ENCODE peak calls at places on chromosomes 13 and 19, in five cellular contexts. One of them, this sample, is unnamed.
A peak's percentile ranks its signal among the peaks of the same experiment; 100 is the strongest.

GRCh38 chr13:44879452-44880058 is 109.7 kb downstream of the NUFIP1 start:
- DNase-seq in H1: no peak
- DNase-seq in IMR-90: peak; percentile 64
- DNase-seq in neuronal stem cell: no peak
- DNase-seq in mesendoderm: peak; percentile 67
- DNase-seq in this sample: peak; percentile 42

GRCh38 chr13:93201992-93202558 is 24.5 kb upstream of the GPC6 start:
- DNase-seq in H1: no peak
- DNase-seq in IMR-90: no peak
- DNase-seq in neuronal stem cell: no peak
- DNase-seq in mesendoderm: no peak
- DNase-seq in this sample: no peak

GRCh38 chr19:50239916-50240585 is 36.6 kb downstream of the MYH14 start:
- DNase-seq in H1: no peak
- DNase-seq in IMR-90: no peak
- DNase-seq in neuronal stem cell: no peak
- DNase-seq in mesendoderm: no peak
- DNase-seq in this sample: no peak

GRCh38 chr19:18252370-18252717 is 21.9 kb downstream of the IQCN start:
- DNase-seq in H1: no peak
- DNase-seq in IMR-90: no peak
- DNase-seq in neuronal stem cell: no peak
- DNase-seq in mesendoderm: no peak
- DNase-seq in this sample: no peak

GRCh38 chr13:25911020-25911419 is 140.8 kb downstream of the SHISA2 start:
- DNase-seq in H1: no peak
- DNase-seq in IMR-90: no peak
- DNase-seq in neuronal stem cell: peak; percentile 92
- DNase-seq in mesendoderm: peak; percentile 84
- DNase-seq in this sample: no peak

GRCh38 chr13:39765801-39766463 is 110.5 kb downstream of the COG6 start:
- DNase-seq in H1: no peak
- DNase-seq in IMR-90: no peak
- DNase-seq in neuronal stem cell: no peak
- DNase-seq in mesendoderm: peak; percentile 48
- DNase-seq in this sample: peak; percentile 14

GRCh38 chr13:85247780-85248179 is 551.4 kb downstream of the SLITRK6 start:
- DNase-seq in H1: no peak
- DNase-seq in IMR-90: no peak
- DNase-seq in neuronal stem cell: no peak
- DNase-seq in mesendoderm: no peak
- DNase-seq in this sample: no peak

GRCh38 chr13:26037302-26037701 is 14.5 kb downstream of the SHISA2 start:
- DNase-seq in H1: peak; percentile 90
- DNase-seq in IMR-90: no peak
- DNase-seq in neuronal stem cell: peak; percentile 39
- DNase-seq in mesendoderm: peak; percentile 84
- DNase-seq in this sample: no peak

GRCh38 chr19:18711893-18712292 is 28.4 kb downstream of the CRTC1 start:
- DNase-seq in H1: no peak
- DNase-seq in IMR-90: no peak
- DNase-seq in neuronal stem cell: no peak
- DNase-seq in mesendoderm: no peak
- DNase-seq in this sample: no peak

GRCh38 chr13:48235100-48235813 is 2.3 kb downstream of the ITM2B start:
- DNase-seq in H1: no peak
- DNase-seq in IMR-90: peak; percentile 25
- DNase-seq in neuronal stem cell: no peak
- DNase-seq in mesendoderm: peak; percentile 89
- DNase-seq in this sample: peak; percentile 54

GRCh38 chr19:39518458-39518857 is 3.5 kb downstream of the SELENOV start:
- DNase-seq in H1: no peak
- DNase-seq in IMR-90: no peak
- DNase-seq in neuronal stem cell: no peak
- DNase-seq in mesendoderm: peak; percentile 69
- DNase-seq in this sample: no peak

GRCh38 chr13:48532146-48532472 is 771 bp downstream of the RCBTB2 start:
- DNase-seq in H1: no peak
- DNase-seq in IMR-90: peak; percentile 52
- DNase-seq in neuronal stem cell: no peak
- DNase-seq in mesendoderm: no peak
- DNase-seq in this sample: no peak

GRCh38 chr19:10228925-10229324 is 2.2 kb downstream of the S1PR2 start:
- DNase-seq in H1: no peak
- DNase-seq in IMR-90: peak; percentile 41
- DNase-seq in neuronal stem cell: no peak
- DNase-seq in mesendoderm: peak; percentile 80
- DNase-seq in this sample: peak; percentile 53

GRCh38 chr13:49524740-49525501 is 29.2 kb downstream of the PHF11 start:
- DNase-seq in H1: no peak
- DNase-seq in IMR-90: no peak
- DNase-seq in neuronal stem cell: no peak
- DNase-seq in mesendoderm: no peak
- DNase-seq in this sample: no peak

GRCh38 chr13:55761986-55762385 is 1378.7 kb upstream of the PRR20A start:
- DNase-seq in H1: no peak
- DNase-seq in IMR-90: no peak
- DNase-seq in neuronal stem cell: no peak
- DNase-seq in mesendoderm: no peak
- DNase-seq in this sample: no peak

GRCh38 chr13:93558637-93559036 is 332.0 kb downstream of the GPC6 start:
- DNase-seq in H1: no peak
- DNase-seq in IMR-90: peak; percentile 16
- DNase-seq in neuronal stem cell: no peak
- DNase-seq in mesendoderm: no peak
- DNase-seq in this sample: peak; percentile 50

GRCh38 chr13:25859528-25859927 is 192.3 kb downstream of the SHISA2 start:
- DNase-seq in H1: no peak
- DNase-seq in IMR-90: no peak
- DNase-seq in neuronal stem cell: no peak
- DNase-seq in mesendoderm: no peak
- DNase-seq in this sample: no peak

GRCh38 chr13:91347212-91347995 is at the start of gene MIR17HG:
- DNase-seq in H1: peak; percentile 90
- DNase-seq in IMR-90: peak; percentile 72
- DNase-seq in neuronal stem cell: peak; percentile 90
- DNase-seq in mesendoderm: peak; percentile 94
- DNase-seq in this sample: peak; percentile 86

GRCh38 chr19:4327252-4327876 is 11.3 kb downstream of the STAP2 start:
- DNase-seq in H1: peak; percentile 98
- DNase-seq in IMR-90: peak; percentile 13
- DNase-seq in neuronal stem cell: peak; percentile 85
- DNase-seq in mesendoderm: peak; percentile 95
- DNase-seq in this sample: peak; percentile 62

GRCh38 chr13:20054586-20054985 is 96.1 kb downstream of the ZMYM2 start:
- DNase-seq in H1: no peak
- DNase-seq in IMR-90: no peak
- DNase-seq in neuronal stem cell: no peak
- DNase-seq in mesendoderm: no peak
- DNase-seq in this sample: no peak

GRCh38 chr19:50039968-50040367 is 14.2 kb downstream of the ZNF473 start:
- DNase-seq in H1: no peak
- DNase-seq in IMR-90: peak; percentile 21
- DNase-seq in neuronal stem cell: no peak
- DNase-seq in mesendoderm: no peak
- DNase-seq in this sample: no peak

GRCh38 chr13:50679321-50679720 is 164.2 kb downstream of the DLEU7 start:
- DNase-seq in H1: no peak
- DNase-seq in IMR-90: no peak
- DNase-seq in neuronal stem cell: no peak
- DNase-seq in mesendoderm: no peak
- DNase-seq in this sample: no peak

GRCh38 chr13:50684366-50684765 is 159.1 kb downstream of the DLEU7 start:
- DNase-seq in H1: no peak
- DNase-seq in IMR-90: no peak
- DNase-seq in neuronal stem cell: no peak
- DNase-seq in mesendoderm: no peak
- DNase-seq in this sample: no peak

GRCh38 chr13:50678464-50679162 is 164.9 kb downstream of the DLEU7 start:
- DNase-seq in H1: no peak
- DNase-seq in IMR-90: peak; percentile 60
- DNase-seq in neuronal stem cell: no peak
- DNase-seq in mesendoderm: no peak
- DNase-seq in this sample: peak; percentile 60

GRCh38 chr13:50682966-50683365 is 160.5 kb downstream of the DLEU7 start:
- DNase-seq in H1: no peak
- DNase-seq in IMR-90: no peak
- DNase-seq in neuronal stem cell: no peak
- DNase-seq in mesendoderm: no peak
- DNase-seq in this sample: no peak

DNA sequence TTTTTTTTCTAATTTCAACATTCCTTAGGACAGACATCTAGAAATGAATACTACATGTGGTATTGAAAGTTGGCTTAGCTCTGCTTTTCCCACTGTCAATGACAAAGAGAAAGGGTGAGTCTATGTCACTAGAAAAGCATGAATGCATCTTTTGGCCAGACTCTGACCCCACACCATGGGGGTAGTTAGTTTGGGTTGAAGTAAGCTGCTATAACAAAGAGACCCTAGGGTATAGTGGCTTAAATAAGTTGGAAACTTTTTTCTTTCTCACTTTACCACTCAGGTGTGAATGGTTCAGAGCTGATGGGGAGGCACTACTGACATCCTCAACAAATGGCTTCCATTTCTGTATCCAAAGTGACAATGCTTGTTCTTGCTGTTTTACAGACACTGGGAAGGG is 161.5 kb downstream of the DLEU7 start:
- DNase-seq in H1: no peak
- DNase-seq in IMR-90: no peak
- DNase-seq in neuronal stem cell: no peak
- DNase-seq in mesendoderm: no peak
- DNase-seq in this sample: no peak
- H3K27ac ChIP-seq in H1: no peak overlapping the region
- H3K27ac ChIP-seq in IMR-90: no peak overlapping the region
- H3K27ac ChIP-seq in neuronal stem cell: no peak overlapping the region
- H3K27ac ChIP-seq in mesendoderm: no peak overlapping the region
- H3K27ac ChIP-seq in this sample: no peak overlapping the region

DNA sequence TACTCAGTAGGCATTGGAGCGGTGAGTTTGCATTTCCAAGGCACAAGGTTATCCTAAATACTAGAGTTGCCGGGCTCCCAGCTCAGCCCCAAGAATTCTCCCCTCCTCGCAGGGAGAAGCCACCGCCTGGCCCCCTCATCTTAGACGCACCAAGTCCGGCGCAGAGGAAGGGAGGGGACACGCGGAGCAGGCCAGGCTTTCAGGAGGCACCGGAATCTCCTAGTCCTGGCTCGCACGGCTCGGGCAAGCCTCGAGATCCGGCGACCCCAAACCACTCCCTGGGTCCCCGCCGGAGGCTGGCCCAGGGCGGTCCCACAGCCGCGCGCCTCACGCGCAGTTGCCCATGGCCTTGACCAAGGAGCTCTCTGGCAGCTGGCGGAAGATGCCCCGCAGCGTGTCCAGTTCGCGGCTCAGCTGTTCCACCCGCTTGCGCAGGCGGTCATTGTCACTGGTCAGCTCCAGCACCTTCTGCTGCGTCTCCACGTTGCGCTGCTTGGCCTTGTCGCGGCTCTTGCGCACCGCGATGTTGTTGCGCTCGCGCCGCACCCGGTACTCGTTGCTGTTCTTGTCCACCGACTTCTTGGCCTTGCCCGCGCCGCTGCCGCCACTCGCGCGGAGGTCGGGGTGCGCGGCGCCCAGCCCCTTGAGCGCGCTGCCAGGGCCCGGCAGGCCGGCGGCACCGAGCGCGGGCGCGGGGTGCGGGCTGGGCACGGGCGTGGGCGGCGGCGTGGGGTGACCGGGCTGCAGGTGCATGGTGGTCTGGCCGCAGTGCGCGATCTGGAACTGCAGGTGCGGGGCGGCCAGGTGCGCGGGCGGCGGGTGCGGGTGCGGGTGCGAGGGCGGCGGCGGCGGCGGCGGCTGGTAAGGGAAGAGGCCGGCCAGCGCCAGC is 1.1 kb downstream of the CEBPA start:
- DNase-seq in H1: peak; percentile 64
- DNase-seq in IMR-90: no peak
- DNase-seq in neuronal stem cell: no peak
- DNase-seq in mesendoderm: no peak
- DNase-seq in this sample: peak; percentile 7
- H3K4ac ChIP-seq in H1: no peak overlapping the region
- H3K4ac ChIP-seq in IMR-90: no peak overlapping the region
- H3K4ac ChIP-seq in neuronal stem cell: no peak overlapping the region
- H3K4ac ChIP-seq in mesendoderm: no peak overlapping the region
- H3K4ac ChIP-seq in this sample: no peak overlapping the region

GRCh38 chr13:103537616-103538015 is 471.4 kb upstream of the SLC10A2 start:
- DNase-seq in H1: no peak
- DNase-seq in IMR-90: no peak
- DNase-seq in neuronal stem cell: no peak
- DNase-seq in mesendoderm: peak; percentile 57
- DNase-seq in this sample: no peak
- H3K27ac ChIP-seq in H1: no peak overlapping the region
- H3K27ac ChIP-seq in IMR-90: no peak overlapping the region
- H3K27ac ChIP-seq in neuronal stem cell: no peak overlapping the region
- H3K27ac ChIP-seq in mesendoderm: no peak overlapping the region
- H3K27ac ChIP-seq in this sample: no peak overlapping the region

DNA sequence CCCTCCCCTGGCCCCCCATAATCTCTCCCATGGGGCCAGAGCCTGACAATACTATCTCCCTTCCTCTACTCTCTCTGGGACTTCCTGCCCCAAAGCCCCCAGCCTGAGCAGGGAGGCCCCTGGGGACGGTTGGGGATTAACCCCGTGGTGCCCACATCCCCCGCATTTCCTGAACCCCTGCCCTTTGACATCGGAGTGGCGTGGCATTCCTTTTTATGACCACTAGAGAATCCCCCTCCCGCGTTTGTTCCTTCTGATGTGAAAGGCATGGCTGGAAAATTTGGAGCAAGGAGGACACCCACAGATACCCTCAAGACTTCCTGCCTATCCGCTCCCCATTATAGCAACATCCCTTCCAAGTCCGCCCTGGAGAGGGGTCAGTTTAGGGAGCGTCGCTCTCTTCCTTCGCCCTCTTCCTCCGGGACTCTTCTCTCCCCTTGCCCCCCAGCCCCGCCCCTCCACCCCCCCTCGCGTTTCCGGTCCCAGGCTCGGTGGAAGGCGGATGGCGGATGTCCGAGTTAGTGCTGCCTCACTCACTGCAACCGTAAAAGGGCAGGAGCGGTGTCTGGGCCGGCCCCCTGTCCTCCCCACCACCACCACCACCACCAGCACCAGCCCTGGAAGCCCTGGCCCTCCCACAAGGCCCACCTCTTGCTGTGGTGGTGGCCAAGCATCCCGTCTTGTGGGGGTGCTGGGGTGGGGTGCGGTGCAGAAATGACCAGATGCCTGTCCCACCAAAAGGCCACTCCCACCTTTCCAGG is 1.8 kb downstream of the VASP start:
- DNase-seq in H1: peak; percentile 74
- DNase-seq in IMR-90: peak; percentile 66
- DNase-seq in neuronal stem cell: peak; percentile 37
- DNase-seq in mesendoderm: peak; percentile 90
- DNase-seq in this sample: peak; percentile 80
- H3K4ac ChIP-seq in H1: peak overlapping the region; percentile 32
- H3K4ac ChIP-seq in IMR-90: peak overlapping the region; percentile 96
- H3K4ac ChIP-seq in neuronal stem cell: no peak overlapping the region
- H3K4ac ChIP-seq in mesendoderm: peak overlapping the region; percentile 64
- H3K4ac ChIP-seq in this sample: peak overlapping the region; percentile 59